ENCODE peak calls at places on chromosomes 3 and 15, in eight cellular contexts. D is uterus, E is body of pancreas, A is IMR-90, Q is endothelial cell of umbilical vein, T is HepG2, N is HCT116, O is heart left ventricle. P is an unnamed sample.

GRCh38 chr3:43892061-43892460 is 201.3 kb downstream of the ABHD5 start:
- DNase-seq in D (no peak), N (no peak), T (no peak), O (no peak), Q (no peak), A (no peak), E (no peak), P (no peak)

GRCh38 chr15:72375501-72375845 is 341 bp downstream of the HEXA start:
- DNase-seq in E (peak), Q (no peak), N (no peak), O (peak), A (no peak), T (no peak), D (no peak), P (peak)

GRCh38 chr3:45758871-45759270 is 37.5 kb downstream of the SLC6A20 start:
- DNase-seq in N (no peak), T (no peak), E (no peak), O (no peak), A (no peak), Q (no peak), D (no peak), P (no peak)

GRCh38 chr3:105686324-105686897 is 182.4 kb downstream of the CBLB start:
- DNase-seq in N (peak), E (no peak), O (no peak), A (peak), Q (peak), T (no peak), D (no peak), P (no peak)

GRCh38 chr15:25246641-25247417 is 192.0 kb downstream of the UBE3A start:
- DNase-seq in N (no peak), T (no peak), D (no peak), O (no peak), Q (no peak), E (peak), A (no peak), P (no peak)

GRCh38 chr3:48240000-48240710 is 749 bp upstream of the ZNF589 start:
- DNase-seq in O (no peak), E (no peak), N (no peak), Q (no peak), A (no peak), T (no peak), D (no peak), P (no peak)

GRCh38 chr15:78739996-78740903 is 71.0 kb downstream of the ADAMTS7 start:
- DNase-seq in D (no peak), A (peak), Q (peak), E (peak), T (peak), O (peak), N (peak), P (no peak)

GRCh38 chr3:32596926-32597369 is 26.3 kb upstream of the DYNC1LI1 start:
- DNase-seq in Q (no peak), O (peak), A (peak), T (no peak), E (no peak), D (no peak), N (no peak), P (no peak)

GRCh38 chr15:39514933-39515332 is 65.9 kb upstream of the THBS1 start:
- DNase-seq in E (no peak), N (no peak), Q (no peak), O (no peak), A (no peak), T (no peak), D (no peak), P (no peak)

GRCh38 chr3:149657796-149658443 is at the start of gene WWTR1:
- DNase-seq in E (peak), A (peak), D (peak), T (peak), Q (peak), N (peak), O (peak), P (peak)

GRCh38 chr3:123760817-123761216 is 123.3 kb downstream of the MYLK start:
- DNase-seq in Q (no peak), O (no peak), N (no peak), T (no peak), A (no peak), E (no peak), D (no peak), P (no peak)

GRCh38 chr3:117665311-117665710 is 955.7 kb downstream of the TUSC7 start:
- DNase-seq in D (no peak), O (no peak), E (peak), N (no peak), T (no peak), Q (no peak), A (no peak), P (no peak)

GRCh38 chr3:31695280-31696008 is 162.7 kb downstream of the STT3B start:
- DNase-seq in A (no peak), Q (no peak), N (no peak), O (no peak), T (no peak), D (no peak), E (peak), P (no peak)

GRCh38 chr3:9398715-9399708 is 1.6 kb downstream of the SETD5 start:
- DNase-seq in D (no peak), O (no peak), N (no peak), Q (peak), T (peak), E (peak), A (peak), P (no peak)

GRCh38 chr3:178097576-178097975 is 438.7 kb upstream of the KCNMB2 start:
- DNase-seq in O (peak), N (no peak), A (peak), E (peak), D (peak), T (no peak), Q (no peak), P (no peak)

GRCh38 chr3:127182848-127183714 is 9.8 kb upstream of the PRR23E start:
- DNase-seq in Q (no peak), O (no peak), N (peak), T (no peak), E (no peak), D (no peak), A (no peak), P (no peak)

GRCh38 chr3:142915636-142916035 is 26.8 kb upstream of the PCOLCE2 start:
- DNase-seq in Q (no peak), O (no peak), N (no peak), T (no peak), A (no peak), E (no peak), D (no peak), P (no peak)

GRCh38 chr3:29183346-29184087 is 97.4 kb upstream of the RBMS3 start:
- DNase-seq in D (no peak), T (no peak), O (no peak), Q (no peak), A (peak), N (no peak), E (no peak), P (no peak)

GRCh38 chr3:58173670-58174472 is 36.9 kb downstream of the DNASE1L3 start:
- DNase-seq in N (no peak), O (peak), E (peak), D (peak), A (no peak), T (peak), Q (peak), P (no peak)

GRCh38 chr15:31331389-31331788 is 4.8 kb downstream of the KLF13 start:
- DNase-seq in Q (no peak), N (no peak), A (no peak), O (no peak), T (no peak), D (no peak), E (no peak), P (no peak)

GRCh38 chr3:35183915-35184675 is 455.2 kb upstream of the ARPP21 start:
- DNase-seq in O (no peak), A (no peak), T (no peak), N (no peak), E (no peak), Q (no peak), D (no peak), P (no peak)

GRCh38 chr3:24185738-24186384 is 240.8 kb downstream of the NR1D2 start:
- DNase-seq in E (peak), N (peak), Q (peak), O (peak), D (peak), T (peak), A (peak), P (peak)

GRCh38 chr3:69998759-69999158 is 774 bp upstream of the SAMMSON start:
- DNase-seq in T (no peak), N (no peak), Q (no peak), O (no peak), D (peak), E (no peak), A (no peak), P (no peak)

GRCh38 chr15:39419651-39420050 is 161.2 kb upstream of the THBS1 start:
- DNase-seq in O (no peak), N (no peak), A (no peak), E (no peak), Q (no peak), T (peak), D (no peak), P (no peak)

GRCh38 chr3:48832691-48833090 is 15.0 kb downstream of the PRKAR2A start:
- DNase-seq in Q (no peak), T (peak), N (no peak), D (no peak), A (no peak), O (no peak), E (peak), P (no peak)

GRCh38 chr3:48247401-48247807 is 6.5 kb downstream of the ZNF589 start:
- DNase-seq in D (no peak), O (no peak), A (no peak), Q (peak), N (no peak), T (no peak), E (no peak), P (peak)

GRCh38 chr3:158830391-158830790 is 28.5 kb downstream of the MFSD1 start:
- DNase-seq in A (peak), D (no peak), N (no peak), Q (no peak), O (no peak), T (no peak), E (no peak), P (peak)

GRCh38 chr3:2154596-2154995 is 55.9 kb downstream of the CNTN4 start:
- DNase-seq in A (no peak), N (no peak), E (no peak), T (no peak), O (no peak), D (no peak), Q (no peak), P (no peak)

GRCh38 chr3:191499307-191500125 is 38.6 kb downstream of the PYDC2 start:
- DNase-seq in E (peak), D (peak), Q (no peak), O (peak), A (peak), T (no peak), N (no peak), P (peak)

GRCh38 chr3:139326707-139327106 is 17.1 kb upstream of the MRPS22 start:
- DNase-seq in D (no peak), O (no peak), E (no peak), N (no peak), Q (no peak), A (no peak), T (no peak), P (no peak)

GRCh38 chr15:29638781-29639180 is 183.5 kb downstream of the TJP1 start:
- DNase-seq in E (no peak), O (no peak), A (peak), T (peak), D (no peak), Q (no peak), N (peak), P (peak)

GRCh38 chr3:64627471-64628321 is 60.1 kb downstream of the ADAMTS9 start:
- DNase-seq in E (no peak), T (peak), Q (peak), D (no peak), N (no peak), O (no peak), A (peak), P (no peak)

GRCh38 chr15:85496146-85496545 is 115.7 kb downstream of the AKAP13 start:
- DNase-seq in E (no peak), Q (no peak), A (no peak), D (no peak), O (no peak), T (no peak), N (no peak), P (no peak)

GRCh38 chr15:85495542-85495941 is 115.1 kb downstream of the AKAP13 start:
- DNase-seq in T (no peak), O (no peak), E (no peak), D (no peak), A (no peak), N (no peak), Q (no peak), P (no peak)

GRCh38 chr15:85493258-85493657 is 112.9 kb downstream of the AKAP13 start:
- DNase-seq in E (no peak), Q (no peak), N (no peak), D (no peak), O (no peak), A (no peak), T (no peak), P (no peak)

GRCh38 chr15:85495096-85495495 is 114.7 kb downstream of the AKAP13 start:
- DNase-seq in O (no peak), D (no peak), Q (no peak), T (no peak), E (no peak), A (no peak), N (no peak), P (no peak)

DNA sequence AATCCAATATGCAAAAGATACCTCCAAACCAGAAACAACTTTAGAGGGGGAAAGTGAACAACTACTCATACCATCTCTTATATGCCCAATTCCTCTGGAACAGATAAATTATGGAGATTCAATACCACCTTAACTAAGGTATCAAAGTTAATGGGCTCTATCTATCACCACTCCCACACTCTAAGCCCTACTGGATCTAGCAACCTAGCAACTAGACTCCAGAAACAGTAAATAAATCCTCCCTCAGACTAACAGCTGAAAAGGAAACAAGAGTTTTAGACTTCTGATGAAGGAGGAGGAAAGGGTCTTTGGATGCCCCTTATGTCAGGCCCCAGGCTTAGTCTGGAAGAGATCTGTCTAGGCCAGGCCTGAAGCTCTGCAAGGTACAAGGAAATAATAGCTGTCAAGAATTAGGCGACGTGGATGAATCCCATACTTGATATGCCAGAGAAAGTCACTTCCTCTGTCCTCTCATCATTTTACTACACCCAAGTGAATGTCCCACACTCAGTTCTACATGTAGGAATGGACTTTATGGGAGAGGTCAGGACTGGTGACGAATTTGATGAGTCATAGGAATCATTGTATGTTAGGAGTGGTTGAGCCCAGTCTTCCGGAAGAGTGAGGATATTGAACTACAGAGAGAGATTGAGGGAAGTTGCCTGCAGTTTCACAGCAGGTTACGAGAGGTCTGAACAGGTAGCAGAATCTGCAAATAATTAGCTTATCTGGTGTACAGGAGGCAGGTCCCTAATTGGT is 113.8 kb downstream of the AKAP13 start:
- DNase-seq in Q (peak), E (peak), O (no peak), T (no peak), A (peak), N (peak), D (no peak), P (peak)
- TF ChIP-seq POLR2A in Q (no peak), E (no peak), O (no peak), T (no peak), A (no peak), N (no peak), D (no peak), P (no peak)

DNA sequence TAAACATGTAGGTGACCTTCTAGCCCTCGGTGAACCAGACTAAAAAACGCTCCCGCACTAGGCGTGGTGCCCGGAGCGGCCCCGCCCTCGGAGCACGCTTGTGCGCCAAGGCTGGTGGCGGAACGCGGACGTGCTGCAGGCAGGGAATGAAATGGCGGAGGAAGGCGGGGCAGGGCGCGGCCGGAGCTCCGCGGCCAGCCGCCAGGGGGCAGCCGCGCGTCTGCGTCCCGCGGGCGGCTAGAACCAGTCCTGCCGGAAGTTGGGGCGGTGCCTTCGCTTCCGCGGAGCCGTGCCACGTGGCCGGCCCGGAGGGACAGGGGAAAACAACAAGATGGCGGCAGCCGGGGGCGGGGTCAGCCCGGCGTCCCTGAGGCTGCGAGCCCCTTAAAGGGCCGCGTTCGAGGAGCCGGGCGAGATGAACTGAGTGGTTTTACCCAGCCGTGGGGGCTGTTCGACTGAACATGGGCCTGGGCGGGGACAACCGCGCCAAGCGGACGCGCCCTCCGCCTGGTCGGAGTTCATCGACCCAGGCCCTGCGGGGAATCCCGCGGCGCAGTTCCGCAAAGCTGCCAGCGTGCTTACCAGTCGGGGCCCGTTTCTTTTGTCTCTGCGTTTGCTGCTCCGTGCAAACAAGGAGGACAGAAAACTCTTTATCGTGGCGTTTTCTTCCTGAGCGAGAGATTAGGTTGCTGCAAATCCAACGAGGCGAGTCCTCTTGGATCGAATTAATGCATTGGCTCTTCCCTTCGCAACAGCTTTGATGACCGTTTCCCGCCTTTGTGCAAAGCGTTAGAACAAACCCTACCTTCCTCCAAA is 90.9 kb upstream of the CHD2 start:
- DNase-seq in O (peak), T (peak), A (peak), E (peak), D (peak), N (peak), Q (peak), P (no peak)
- TF ChIP-seq POLR2A in O (no peak), T (peak), A (peak), E (peak), D (peak), N (peak), Q (peak), P (peak)

GRCh38 chr15:101531170-101531569 is 41.7 kb upstream of the PCSK6 start:
- DNase-seq in Q (no peak), O (no peak), D (no peak), T (no peak), A (no peak), N (no peak), E (no peak), P (no peak)
- TF ChIP-seq POLR2A in Q (no peak), O (no peak), D (no peak), T (no peak), A (no peak), N (no peak), E (no peak), P (no peak)

GRCh38 chr3:169929830-169930519 is 18.6 kb downstream of the SAMD7 start:
- DNase-seq in A (no peak), T (no peak), N (peak), Q (no peak), O (no peak), E (no peak), D (no peak), P (no peak)
- TF ChIP-seq POLR2A in A (no peak), T (no peak), N (no peak), Q (no peak), O (no peak), E (no peak), D (no peak), P (no peak)

GRCh38 chr15:85780586-85780985 is 14.1 kb downstream of the KLHL25 start:
- DNase-seq in O (no peak), E (no peak), A (no peak), Q (no peak), T (no peak), N (no peak), D (no peak), P (no peak)

GRCh38 chr15:85782112-85782511 is 12.6 kb downstream of the KLHL25 start:
- DNase-seq in A (peak), D (no peak), E (no peak), O (no peak), T (no peak), Q (no peak), N (no peak), P (no peak)

GRCh38 chr15:85777291-85778106 is 17.2 kb downstream of the KLHL25 start:
- DNase-seq in Q (no peak), A (no peak), D (no peak), T (no peak), O (no peak), E (no peak), N (no peak), P (no peak)

GRCh38 chr15:85778107-85778776 is 16.5 kb downstream of the KLHL25 start:
- DNase-seq in A (no peak), D (no peak), N (no peak), T (no peak), O (peak), Q (no peak), E (no peak), P (no peak)

GRCh38 chr15:85781099-85781498 is 13.6 kb downstream of the KLHL25 start:
- DNase-seq in Q (no peak), O (no peak), N (no peak), D (no peak), A (no peak), E (no peak), T (peak), P (no peak)
- TF ChIP-seq POLR2A in Q (no peak), O (no peak), N (no peak), D (no peak), A (no peak), E (no peak), T (no peak), P (no peak)

GRCh38 chr3:101724329-101725191 is at the start of gene CEP97:
- DNase-seq in D (peak), E (peak), N (peak), T (peak), Q (peak), O (peak), A (peak), P (peak)
- TF ChIP-seq POLR2A in D (peak), E (no peak), N (peak), T (peak), Q (peak), O (no peak), A (no peak), P (peak)